ENCODE peak calls at places on chromosomes 1 and 21, in four cellular contexts. V is right lobe of liver, Z is fibroblast of lung, T is endodermal cell. E is an unnamed sample.

GRCh38 chr1:25815208-25816111 is 4.3 kb upstream of the MTFR1L start:
- DNase-seq in V (peak), Z (no peak), T (no peak), E (no peak)

GRCh38 chr1:40649592-40649930 is 15.9 kb downstream of the RIMS3 start:
- DNase-seq in V (no peak), Z (no peak), T (no peak), E (no peak)

GRCh38 chr1:61253059-61253735 is 170.8 kb downstream of the NFIA start:
- DNase-seq in V (peak), Z (peak), T (no peak), E (no peak)

GRCh38 chr1:22975694-22976093 is 3.0 kb upstream of the LACTBL1 start:
- DNase-seq in V (no peak), Z (peak), T (no peak), E (no peak)

GRCh38 chr1:225498539-225499135 is 70.8 kb upstream of the LBR start:
- DNase-seq in V (no peak), Z (peak), T (no peak), E (no peak)

GRCh38 chr21:42158846-42159245 is 60.1 kb upstream of the ABCG1 start:
- DNase-seq in V (no peak), Z (no peak), T (peak), E (no peak)

GRCh38 chr1:55309053-55309452 is 93.9 kb upstream of the USP24 start:
- DNase-seq in V (no peak), Z (peak), T (peak), E (no peak)

GRCh38 chr1:3501437-3501836 is 47.0 kb downstream of the ARHGEF16 start:
- DNase-seq in V (no peak), Z (no peak), T (no peak), E (no peak)

GRCh38 chr1:64755356-64755755 is 10.5 kb downstream of the RAVER2 start:
- DNase-seq in V (no peak), Z (no peak), T (no peak), E (no peak)

GRCh38 chr1:198072177-198072576 is 84.6 kb upstream of the NEK7 start:
- DNase-seq in V (no peak), Z (peak), T (no peak), E (no peak)

GRCh38 chr1:154607748-154608521 is at the start of gene ADAR:
- DNase-seq in V (peak), Z (peak), T (peak), E (peak)

GRCh38 chr1:243740255-243740999 is 109.6 kb downstream of the AKT3 start:
- DNase-seq in V (no peak), Z (peak), T (no peak), E (no peak)

GRCh38 chr1:100074604-100075395 is 57.9 kb downstream of the SASS6 start:
- DNase-seq in V (no peak), Z (no peak), T (no peak), E (no peak)

GRCh38 chr1:18901952-18902522 is 318 bp downstream of the ALDH4A1 start:
- DNase-seq in V (no peak), Z (peak), T (no peak), E (peak)

GRCh38 chr1:113890816-113891215 is 3.4 kb upstream of the BCL2L15 start:
- DNase-seq in V (no peak), Z (no peak), T (no peak), E (no peak)

GRCh38 chr21:42846221-42846620 is 33.1 kb downstream of the WDR4 start:
- DNase-seq in V (peak), Z (no peak), T (no peak), E (no peak)

GRCh38 chr1:116020668-116021272 is 44.5 kb downstream of the SLC22A15 start:
- DNase-seq in V (no peak), Z (peak), T (peak), E (peak)

GRCh38 chr1:220652995-220653394 is 37.2 kb upstream of the C1orf115 start:
- DNase-seq in V (no peak), Z (no peak), T (no peak), E (no peak)

GRCh38 chr1:93678966-93679480 is 2.6 kb downstream of the BCAR3 start:
- DNase-seq in V (no peak), Z (no peak), T (peak), E (no peak)

GRCh38 chr1:93681095-93681548 is 515 bp downstream of the BCAR3 start:
- DNase-seq in V (no peak), Z (peak), T (no peak), E (peak)

GRCh38 chr1:93680121-93681094 is 1.2 kb downstream of the BCAR3 start:
- DNase-seq in V (peak), Z (peak), T (peak), E (peak)

GRCh38 chr1:93678491-93678890 is 3.1 kb downstream of the BCAR3 start:
- DNase-seq in V (no peak), Z (no peak), T (peak), E (no peak)

DNA sequence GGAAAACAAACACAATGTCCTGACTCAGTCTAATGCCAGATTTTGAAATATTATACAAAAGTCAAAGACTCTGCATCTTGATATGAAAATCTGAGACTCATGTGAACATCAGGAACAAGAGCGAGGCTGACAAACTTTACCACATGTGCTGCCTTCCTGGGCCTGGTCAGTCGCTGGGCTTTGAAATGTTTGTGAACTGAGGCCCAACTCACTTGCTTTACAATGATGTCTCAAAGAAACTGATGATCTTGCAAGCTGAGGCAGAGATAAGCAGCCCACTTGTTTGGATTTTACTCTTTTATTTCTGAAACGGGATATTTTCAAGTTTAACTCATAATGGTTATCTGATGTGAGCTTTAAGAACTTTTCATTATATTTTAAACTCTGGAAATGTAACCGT is 2.1 kb downstream of the BCAR3 start:
- DNase-seq in V (no peak), Z (peak), T (peak), E (no peak)
- H3K27ac ChIP-seq in V (no peak), Z (peak), T (peak), E (no peak)

GRCh38 chr21:32682696-32683474 is 44.9 kb downstream of the SYNJ1 start:
- DNase-seq in V (no peak), Z (no peak), T (no peak), E (no peak)

GRCh38 chr21:32693581-32693980 is 34.2 kb downstream of the SYNJ1 start:
- DNase-seq in V (no peak), Z (no peak), T (no peak), E (no peak)

GRCh38 chr21:32690085-32690484 is 37.7 kb downstream of the SYNJ1 start:
- DNase-seq in V (no peak), Z (no peak), T (no peak), E (no peak)

GRCh38 chr21:32687946-32688345 is 39.9 kb downstream of the SYNJ1 start:
- DNase-seq in V (no peak), Z (no peak), T (no peak), E (peak)
- TF ChIP-seq CTCF in V (no peak), Z (no peak), T (peak), E (peak)

DNA sequence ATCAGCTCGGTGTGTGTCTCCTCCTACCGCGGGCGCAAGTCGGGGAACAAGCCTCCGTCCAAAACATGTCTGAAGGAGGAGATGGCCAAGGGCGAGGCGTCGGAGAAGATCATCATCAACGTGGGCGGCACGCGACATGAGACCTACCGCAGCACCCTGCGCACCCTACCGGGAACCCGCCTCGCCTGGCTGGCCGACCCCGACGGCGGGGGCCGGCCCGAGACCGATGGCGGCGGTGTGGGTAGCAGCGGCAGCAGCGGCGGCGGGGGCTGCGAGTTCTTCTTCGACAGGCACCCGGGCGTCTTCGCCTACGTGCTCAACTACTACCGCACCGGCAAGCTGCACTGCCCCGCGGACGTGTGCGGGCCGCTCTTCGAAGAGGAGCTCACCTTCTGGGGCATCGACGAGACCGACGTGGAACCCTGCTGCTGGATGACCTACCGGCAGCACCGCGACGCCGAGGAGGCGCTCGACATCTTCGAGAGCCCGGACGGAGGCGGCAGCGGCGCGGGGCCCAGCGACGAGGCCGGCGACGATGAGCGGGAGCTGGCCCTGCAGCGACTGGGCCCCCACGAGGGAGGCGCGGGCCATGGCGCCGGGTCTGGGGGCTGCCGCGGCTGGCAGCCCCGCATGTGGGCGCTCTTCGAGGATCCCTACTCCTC is 1.5 kb downstream of the KCNC4 start:
- DNase-seq in V (no peak), Z (peak), T (no peak), E (no peak)
- H3K27ac ChIP-seq in V (no peak), Z (no peak), T (no peak), E (no peak)

GRCh38 chr1:205335692-205336091 is 14.1 kb upstream of the NUAK2 start:
- DNase-seq in V (peak), Z (peak), T (peak), E (peak)
- TF ChIP-seq CTCF in V (peak), Z (peak), T (peak), E (peak)

GRCh38 chr1:104593418-104594187 is 843.9 kb downstream of the AMY1C start:
- DNase-seq in V (no peak), Z (no peak), T (peak), E (peak)
- H3K27ac ChIP-seq in V (no peak), Z (no peak), T (no peak), E (peak)

GRCh38 chr1:6269271-6269996 is 8.5 kb upstream of the GPR153 start:
- DNase-seq in V (no peak), Z (no peak), T (no peak), E (no peak)

GRCh38 chr1:6266641-6267040 is 5.7 kb upstream of the GPR153 start:
- DNase-seq in V (no peak), Z (no peak), T (no peak), E (no peak)

GRCh38 chr1:6267686-6268281 is 6.9 kb upstream of the GPR153 start:
- DNase-seq in V (no peak), Z (peak), T (no peak), E (no peak)

GRCh38 chr1:6269997-6270401 is 9.1 kb upstream of the GPR153 start:
- DNase-seq in V (no peak), Z (no peak), T (no peak), E (no peak)

GRCh38 chr1:6268431-6268830 is 7.5 kb upstream of the GPR153 start:
- DNase-seq in V (no peak), Z (no peak), T (peak), E (no peak)
- TF ChIP-seq CTCF in V (no peak), Z (no peak), T (peak), E (no peak)

DNA sequence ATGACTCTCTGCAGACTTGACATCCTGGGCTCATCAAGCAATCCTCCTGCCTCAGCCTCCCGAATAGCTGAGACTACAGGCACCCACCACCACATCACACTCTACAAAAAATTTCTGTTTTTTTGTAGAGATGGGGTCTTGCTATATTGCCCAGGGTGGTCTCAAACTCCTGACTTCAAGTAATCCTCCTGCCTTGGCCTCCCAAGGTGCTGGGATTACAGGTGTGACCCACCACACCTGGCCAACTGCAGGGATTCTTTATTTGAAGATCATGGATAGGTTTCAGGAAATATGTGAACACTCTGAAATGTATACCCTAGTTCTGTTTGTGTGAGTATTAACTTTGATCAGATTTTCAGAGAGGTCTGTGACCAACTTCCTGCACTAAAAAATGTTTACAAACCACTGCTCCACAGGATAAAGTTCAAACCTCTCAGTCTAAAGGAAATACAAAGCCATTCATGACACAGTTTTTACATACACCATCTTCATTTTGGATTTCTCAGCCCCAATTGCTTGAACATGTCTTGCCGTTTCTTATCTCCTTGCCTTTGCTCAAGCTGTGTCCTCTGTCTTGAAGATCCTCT is 252.3 kb upstream of the FGGY start:
- DNase-seq in V (no peak), Z (no peak), T (no peak), E (no peak)
- H3K27ac ChIP-seq in V (peak), Z (no peak), T (no peak), E (no peak)

DNA sequence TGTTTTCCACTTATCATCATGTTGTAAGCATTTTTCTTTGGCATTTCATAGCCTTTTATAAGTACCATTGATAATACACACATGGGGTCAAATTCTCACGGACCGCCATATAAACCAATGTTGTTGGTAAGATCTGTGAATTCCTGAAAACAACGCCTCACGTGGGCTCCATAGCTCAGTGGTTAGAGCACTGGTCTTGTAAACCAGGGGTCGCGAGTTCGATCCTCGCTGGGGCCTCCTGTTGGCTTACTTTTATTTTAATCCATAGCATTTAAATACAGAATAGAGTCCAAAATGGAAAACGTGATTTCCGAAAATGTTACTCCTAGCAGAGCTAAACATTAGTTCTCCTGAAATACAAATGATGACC is 83.1 kb downstream of the HHIPL2 start:
- DNase-seq in V (no peak), Z (peak), T (peak), E (peak)
- TF ChIP-seq CTCF in V (no peak), Z (no peak), T (no peak), E (no peak)

GRCh38 chr1:208238710-208239517 is 5.3 kb downstream of the PLXNA2 start:
- DNase-seq in V (no peak), Z (peak), T (peak), E (peak)
- H3K27ac ChIP-seq in V (peak), Z (no peak), T (no peak), E (no peak)

E was measured in OCI-LY7.